ENCODE peak calls at places on chromosomes 2 and 18, in six cellular contexts. A, W, U, H, E and G are unnamed samples.
A peak's percentile ranks its signal among the peaks of the same experiment; 100 is the strongest.

GRCh38 chr2:144343135-144343534 is 176.8 kb downstream of the ZEB2 start:
- DNase-seq in A (no peak), W (no peak), U (no peak), H (no peak), E (no peak), G (no peak)

GRCh38 chr2:71749671-71750101 is 296.3 kb downstream of the DYSF start:
- DNase-seq in A (no peak), W (no peak), U (no peak), H (no peak), E (no peak), G (peak; percentile 71)

GRCh38 chr18:59056706-59057492 is 82.8 kb upstream of the SEC11C start:
- DNase-seq in A (peak; percentile 67), W (peak; percentile 89), U (peak; percentile 86), H (peak; percentile 36), E (peak; percentile 54), G (peak; percentile 74)

GRCh38 chr2:26016012-26016742 is 17.7 kb upstream of the RAB10 start:
- DNase-seq in A (no peak), W (no peak), U (peak; percentile 47), H (no peak), E (no peak), G (no peak)

GRCh38 chr2:85707304-85707703 is 13.1 kb downstream of the GNLY start:
- DNase-seq in A (peak; percentile 87), W (peak; percentile 79), U (peak; percentile 96), H (peak; percentile 74), E (peak; percentile 73), G (peak; percentile 85)

GRCh38 chr18:73859998-73860397 is 287.6 kb downstream of the FBXO15 start:
- DNase-seq in A (no peak), W (no peak), U (no peak), H (no peak), E (no peak), G (no peak)

GRCh38 chr2:65913914-65914786 is 481.8 kb upstream of the SPRED2 start:
- DNase-seq in A (no peak), W (no peak), U (no peak), H (no peak), E (no peak), G (no peak)

GRCh38 chr18:10149768-10150556 is 236.1 kb downstream of the VAPA start:
- DNase-seq in A (no peak), W (no peak), U (no peak), H (no peak), E (no peak), G (no peak)

GRCh38 chr2:236700703-236701102 is 131.1 kb downstream of the ACKR3 start:
- DNase-seq in A (no peak), W (no peak), U (no peak), H (no peak), E (no peak), G (no peak)

GRCh38 chr2:238974061-238974460 is 126.2 kb downstream of the TWIST2 start:
- DNase-seq in A (no peak), W (no peak), U (peak; percentile 66), H (no peak), E (no peak), G (peak; percentile 15)

GRCh38 chr2:30225131-30225762 is 6.1 kb upstream of the LBH start:
- DNase-seq in A (peak; percentile 54), W (peak; percentile 60), U (peak; percentile 74), H (peak; percentile 72), E (no peak), G (peak; percentile 83)

GRCh38 chr2:156476516-156477206 is 40.5 kb downstream of the GPD2 start:
- DNase-seq in A (no peak), W (peak; percentile 16), U (peak; percentile 70), H (no peak), E (no peak), G (peak; percentile 22)

GRCh38 chr2:171794918-171795317 is 99.1 kb downstream of the SLC25A12 start:
- DNase-seq in A (no peak), W (no peak), U (no peak), H (no peak), E (no peak), G (no peak)

GRCh38 chr2:36352024-36352398 is 3.6 kb upstream of the CRIM1 start:
- DNase-seq in A (no peak), W (peak; percentile 14), U (peak; percentile 85), H (no peak), E (peak; percentile 45), G (peak; percentile 62)

GRCh38 chr2:113123731-113124130 is 3.7 kb upstream of the IL1RN start:
- DNase-seq in A (no peak), W (no peak), U (no peak), H (no peak), E (no peak), G (no peak)

GRCh38 chr2:45652090-45653050 is 895 bp downstream of the PRKCE start:
- DNase-seq in A (peak; percentile 55), W (peak; percentile 37), U (peak; percentile 69), H (peak; percentile 20), E (no peak), G (no peak)

GRCh38 chr2:201797175-201797840 is 9.0 kb upstream of the CDK15 start:
- DNase-seq in A (no peak), W (no peak), U (peak; percentile 88), H (no peak), E (no peak), G (peak; percentile 55)

GRCh38 chr2:171334946-171335345 is 98.8 kb downstream of the METTL8 start:
- DNase-seq in A (no peak), W (no peak), U (no peak), H (no peak), E (no peak), G (no peak)

GRCh38 chr18:70260683-70261082 is 28.2 kb upstream of the SOCS6 start:
- DNase-seq in A (no peak), W (no peak), U (no peak), H (no peak), E (no peak), G (no peak)

GRCh38 chr2:163081754-163082153 is 243.2 kb upstream of the KCNH7 start:
- DNase-seq in A (no peak), W (no peak), U (no peak), H (no peak), E (no peak), G (no peak)

GRCh38 chr2:216694201-216694825 is 1.0 kb downstream of the IGFBP5 start:
- DNase-seq in A (no peak), W (peak; percentile 56), U (peak; percentile 82), H (peak; percentile 36), E (peak; percentile 24), G (no peak)

GRCh38 chr18:34121157-34121807 is 103.4 kb downstream of the NOL4 start:
- DNase-seq in A (peak; percentile 6), W (no peak), U (peak; percentile 68), H (no peak), E (no peak), G (peak; percentile 13)

GRCh38 chr2:238925816-238926215 is 77.9 kb downstream of the TWIST2 start:
- DNase-seq in A (no peak), W (no peak), U (no peak), H (no peak), E (no peak), G (no peak)

GRCh38 chr2:38528008-38528442 is 74.7 kb downstream of the HNRNPLL start:
- DNase-seq in A (no peak), W (peak; percentile 59), U (peak; percentile 75), H (no peak), E (peak; percentile 67), G (peak; percentile 78)

GRCh38 chr2:136010126-136010525 is 24.7 kb upstream of the DARS1 start:
- DNase-seq in A (peak; percentile 18), W (no peak), U (peak; percentile 50), H (no peak), E (no peak), G (no peak)